ENCODE peak calls at places on chromosome 13, in five cellular contexts. S is HTR-8/SVneo, Z is upper lobe of left lung, U is glomerular endothelial cell, V is NCI-H2029. E is an unnamed sample.

GRCh38 chr13:102089177-102089576 is 312.7 kb downstream of the FGF14 start:
- DNase-seq in S (no peak), Z (no peak), U (no peak), V (no peak), E (no peak)

GRCh38 chr13:112441779-112442310 is 65.7 kb downstream of the SPACA7 start:
- DNase-seq in S (no peak), Z (peak), U (no peak), V (no peak), E (no peak)

GRCh38 chr13:24270639-24271131 is 38.7 kb upstream of the C1QTNF9 start:
- DNase-seq in S (peak), Z (peak), U (no peak), V (no peak), E (no peak)

GRCh38 chr13:45691667-45692066 is 10.5 kb upstream of the CBY2 start:
- DNase-seq in S (no peak), Z (no peak), U (no peak), V (no peak), E (no peak)

GRCh38 chr13:31236211-31236786 is 36.5 kb downstream of the B3GLCT start:
- DNase-seq in S (no peak), Z (no peak), U (peak), V (no peak), E (peak)

GRCh38 chr13:38355595-38356120 is 6.0 kb downstream of the UFM1 start:
- DNase-seq in S (no peak), Z (no peak), U (no peak), V (no peak), E (no peak)

GRCh38 chr13:99949657-99950413 is 21.7 kb downstream of the ZIC5 start:
- DNase-seq in S (no peak), Z (no peak), U (no peak), V (no peak), E (no peak)

GRCh38 chr13:111177081-111177711 is 62.1 kb downstream of the ARHGEF7 start:
- DNase-seq in S (no peak), Z (peak), U (peak), V (peak), E (no peak)

GRCh38 chr13:79709526-79709925 is 228.6 kb downstream of the NDFIP2 start:
- DNase-seq in S (no peak), Z (no peak), U (no peak), V (no peak), E (no peak)

GRCh38 chr13:50080856-50081105 is 65.5 kb downstream of the KCNRG start:
- DNase-seq in S (no peak), Z (no peak), U (no peak), V (no peak), E (no peak)

GRCh38 chr13:76385606-76386005 is 500.6 kb downstream of the KCTD12 start:
- DNase-seq in S (no peak), Z (no peak), U (no peak), V (no peak), E (no peak)

GRCh38 chr13:77745784-77746183 is 48.3 kb downstream of the SLAIN1 start:
- DNase-seq in S (no peak), Z (no peak), U (no peak), V (no peak), E (no peak)

GRCh38 chr13:50721664-50721976 is 121.9 kb downstream of the DLEU7 start:
- DNase-seq in S (no peak), Z (no peak), U (no peak), V (no peak), E (no peak)

GRCh38 chr13:70162141-70162540 is 53.9 kb upstream of the KLHL1 start:
- DNase-seq in S (peak), Z (no peak), U (no peak), V (no peak), E (no peak)

GRCh38 chr13:99983401-99984133 is 2.0 kb downstream of the ZIC2 start:
- DNase-seq in S (no peak), Z (no peak), U (no peak), V (no peak), E (no peak)

GRCh38 chr13:100913143-100913542 is 238.5 kb upstream of the TMTC4 start:
- DNase-seq in S (no peak), Z (no peak), U (no peak), V (no peak), E (no peak)

GRCh38 chr13:44470623-44471562 is 97.3 kb downstream of the SERP2 start:
- DNase-seq in S (no peak), Z (no peak), U (peak), V (no peak), E (no peak)